ENCODE peak calls at places on chromosomes 3 and 15, in four cellular contexts. One of them, this sample, is unnamed.
A peak's percentile ranks its signal among the peaks of the same experiment; 100 is the strongest.

GRCh38 chr15:69225355-69226027 is 65.1 kb downstream of the GLCE start:
- DNase-seq in HCT116: peak; percentile 26
- DNase-seq in cardiac muscle cell: peak; percentile 74
- DNase-seq in fibroblast of mammary gland: peak; percentile 65
- DNase-seq in this sample: no peak

GRCh38 chr15:45372032-45372995 is 6.0 kb downstream of the GATM start:
- DNase-seq in cardiac muscle cell: no peak
- DNase-seq in HCT116: no peak
- DNase-seq in fibroblast of mammary gland: no peak
- DNase-seq in this sample: no peak

GRCh38 chr3:4588410-4588809 is 95.3 kb downstream of the ITPR1 start:
- DNase-seq in cardiac muscle cell: peak; percentile 32
- DNase-seq in fibroblast of mammary gland: peak; percentile 82
- DNase-seq in HCT116: no peak
- DNase-seq in this sample: no peak

GRCh38 chr15:85595804-85596536 is 198.8 kb downstream of the KLHL25 start:
- DNase-seq in fibroblast of mammary gland: no peak
- DNase-seq in HCT116: no peak
- DNase-seq in cardiac muscle cell: no peak
- DNase-seq in this sample: no peak

GRCh38 chr3:15820911-15821310 is 23.1 kb upstream of the ANKRD28 start:
- DNase-seq in HCT116: no peak
- DNase-seq in cardiac muscle cell: peak; percentile 28
- DNase-seq in fibroblast of mammary gland: peak; percentile 49
- DNase-seq in this sample: no peak

GRCh38 chr3:157692468-157692867 is 189.3 kb upstream of the VEPH1 start:
- DNase-seq in HCT116: no peak
- DNase-seq in fibroblast of mammary gland: no peak
- DNase-seq in cardiac muscle cell: no peak
- DNase-seq in this sample: no peak

GRCh38 chr3:125266976-125267375 is 54.4 kb upstream of the SLC12A8 start:
- DNase-seq in cardiac muscle cell: peak; percentile 14
- DNase-seq in fibroblast of mammary gland: no peak
- DNase-seq in HCT116: no peak
- DNase-seq in this sample: no peak

GRCh38 chr3:123757281-123757940 is 126.7 kb downstream of the MYLK start:
- DNase-seq in fibroblast of mammary gland: no peak
- DNase-seq in HCT116: no peak
- DNase-seq in cardiac muscle cell: no peak
- DNase-seq in this sample: no peak

GRCh38 chr3:73341272-73341671 is 279.8 kb downstream of the EBLN2 start:
- DNase-seq in cardiac muscle cell: no peak
- DNase-seq in HCT116: no peak
- DNase-seq in fibroblast of mammary gland: no peak
- DNase-seq in this sample: no peak

GRCh38 chr15:33742286-33742685 is 226.0 kb upstream of the CHRM5 start:
- DNase-seq in cardiac muscle cell: no peak
- DNase-seq in HCT116: no peak
- DNase-seq in fibroblast of mammary gland: no peak
- DNase-seq in this sample: no peak

GRCh38 chr15:29740692-29741311 is 81.5 kb downstream of the TJP1 start:
- DNase-seq in cardiac muscle cell: no peak
- DNase-seq in fibroblast of mammary gland: no peak
- DNase-seq in HCT116: no peak
- DNase-seq in this sample: no peak
- TF ChIP-seq CTCF in cardiac muscle cell: peak; percentile 18
- TF ChIP-seq CTCF in fibroblast of mammary gland: peak; percentile 12
- TF ChIP-seq CTCF in HCT116: peak; percentile 54
- TF ChIP-seq CTCF in this sample: peak; percentile 6

GRCh38 chr3:11661052-11661656 is 17.4 kb upstream of the VGLL4 start:
- DNase-seq in cardiac muscle cell: no peak
- DNase-seq in HCT116: no peak
- DNase-seq in fibroblast of mammary gland: no peak
- DNase-seq in this sample: no peak

GRCh38 chr3:11661827-11662226 is 18.1 kb upstream of the VGLL4 start:
- DNase-seq in cardiac muscle cell: peak; percentile 83
- DNase-seq in fibroblast of mammary gland: peak; percentile 79
- DNase-seq in HCT116: no peak
- DNase-seq in this sample: no peak

GRCh38 chr3:11660242-11660641 is 16.5 kb upstream of the VGLL4 start:
- DNase-seq in cardiac muscle cell: no peak
- DNase-seq in HCT116: no peak
- DNase-seq in fibroblast of mammary gland: no peak
- DNase-seq in this sample: no peak

GRCh38 chr3:11665331-11665730 is 21.6 kb upstream of the VGLL4 start:
- DNase-seq in HCT116: no peak
- DNase-seq in fibroblast of mammary gland: no peak
- DNase-seq in cardiac muscle cell: no peak
- DNase-seq in this sample: no peak

GRCh38 chr3:11662392-11662990 is 18.8 kb upstream of the VGLL4 start:
- DNase-seq in HCT116: peak; percentile 42
- DNase-seq in fibroblast of mammary gland: peak; percentile 43
- DNase-seq in cardiac muscle cell: peak; percentile 43
- DNase-seq in this sample: no peak
- TF ChIP-seq CTCF in HCT116: peak; percentile 78
- TF ChIP-seq CTCF in fibroblast of mammary gland: peak; percentile 64
- TF ChIP-seq CTCF in cardiac muscle cell: peak; percentile 49
- TF ChIP-seq CTCF in this sample: no peak

GRCh38 chr15:100705065-100705464 is 102.7 kb downstream of the ASB7 start:
- DNase-seq in HCT116: no peak
- DNase-seq in fibroblast of mammary gland: no peak
- DNase-seq in cardiac muscle cell: no peak
- DNase-seq in this sample: peak; percentile 10
- TF ChIP-seq CTCF in HCT116: no peak
- TF ChIP-seq CTCF in fibroblast of mammary gland: no peak
- TF ChIP-seq CTCF in cardiac muscle cell: no peak
- TF ChIP-seq CTCF in this sample: no peak

GRCh38 chr15:70907784-70908471 is 15.3 kb downstream of the LRRC49 start:
- DNase-seq in HCT116: no peak
- DNase-seq in fibroblast of mammary gland: no peak
- DNase-seq in cardiac muscle cell: no peak
- DNase-seq in this sample: no peak
- TF ChIP-seq CTCF in HCT116: peak; percentile 43
- TF ChIP-seq CTCF in fibroblast of mammary gland: peak; percentile 29
- TF ChIP-seq CTCF in cardiac muscle cell: no peak
- TF ChIP-seq CTCF in this sample: no peak

DNA sequence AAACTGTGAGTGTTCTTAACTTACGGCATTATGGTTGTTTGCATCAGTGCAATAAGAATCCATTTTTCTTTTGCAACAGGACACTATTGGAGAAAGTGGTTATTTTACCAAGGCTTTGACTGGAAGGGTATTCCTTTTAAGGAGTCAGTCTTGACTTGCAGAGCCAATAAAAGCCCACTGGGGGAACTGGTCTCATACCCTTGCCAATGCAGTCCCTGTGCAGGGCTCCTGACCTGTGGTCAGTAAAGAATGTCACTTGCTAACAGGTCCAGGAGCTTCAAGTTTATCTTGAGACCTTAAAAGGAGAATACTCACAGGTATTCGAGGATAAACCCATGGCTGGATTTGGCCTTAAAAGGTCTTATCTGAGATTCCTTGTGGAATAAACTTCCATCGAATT is 227.8 kb upstream of the GBE1 start:
- DNase-seq in fibroblast of mammary gland: no peak
- DNase-seq in cardiac muscle cell: no peak
- DNase-seq in HCT116: no peak
- DNase-seq in this sample: no peak
- TF ChIP-seq CTCF in fibroblast of mammary gland: no peak
- TF ChIP-seq CTCF in cardiac muscle cell: no peak
- TF ChIP-seq CTCF in HCT116: no peak
- TF ChIP-seq CTCF in this sample: no peak

This sample was measured in GM13976.